ENCODE peak calls at places on chromosomes 6 and 20, in nine cellular contexts. One of them, this sample, is unnamed.

GRCh38 chr6:4220619-4221018 is 85.2 kb upstream of the ECI2 start:
- DNase-seq in A549: no peak
- DNase-seq in activated naive CD4-positive, alpha-beta T cell treated with anti-CD3 and anti-CD28 coated beads for 36 hours: no peak
- DNase-seq in AG04449: no peak
- DNase-seq in NCI-H1092 treated with DMSO at 0.1 percent for 48 hours: no peak
- DNase-seq in naive thymus-derived CD4-positive, alpha-beta T cell: no peak
- DNase-seq in AG09309: peak; percentile 25
- DNase-seq in NCI-H460: no peak
- DNase-seq in globus pallidus: no peak
- DNase-seq in this sample: no peak

GRCh38 chr6:134287863-134288537 is 29.9 kb downstream of the SGK1 start:
- DNase-seq in activated naive CD4-positive, alpha-beta T cell treated with anti-CD3 and anti-CD28 coated beads for 36 hours: no peak
- DNase-seq in AG04449: peak; percentile 14
- DNase-seq in NCI-H1092 treated with DMSO at 0.1 percent for 48 hours: no peak
- DNase-seq in NCI-H460: no peak
- DNase-seq in globus pallidus: no peak
- DNase-seq in A549: peak; percentile 53
- DNase-seq in naive thymus-derived CD4-positive, alpha-beta T cell: no peak
- DNase-seq in AG09309: no peak
- DNase-seq in this sample: no peak

GRCh38 chr20:41149679-41150131 is 12.4 kb downstream of the PLCG1 start:
- DNase-seq in naive thymus-derived CD4-positive, alpha-beta T cell: no peak
- DNase-seq in NCI-H460: no peak
- DNase-seq in A549: peak; percentile 32
- DNase-seq in globus pallidus: no peak
- DNase-seq in AG04449: no peak
- DNase-seq in NCI-H1092 treated with DMSO at 0.1 percent for 48 hours: no peak
- DNase-seq in activated naive CD4-positive, alpha-beta T cell treated with anti-CD3 and anti-CD28 coated beads for 36 hours: peak; percentile 45
- DNase-seq in AG09309: no peak
- DNase-seq in this sample: no peak

GRCh38 chr20:63402178-63402859 is 41.2 kb upstream of the CHRNA4 start:
- DNase-seq in NCI-H460: no peak
- DNase-seq in globus pallidus: no peak
- DNase-seq in A549: peak; percentile 24
- DNase-seq in AG04449: no peak
- DNase-seq in AG09309: no peak
- DNase-seq in activated naive CD4-positive, alpha-beta T cell treated with anti-CD3 and anti-CD28 coated beads for 36 hours: no peak
- DNase-seq in NCI-H1092 treated with DMSO at 0.1 percent for 48 hours: no peak
- DNase-seq in naive thymus-derived CD4-positive, alpha-beta T cell: no peak
- DNase-seq in this sample: no peak

GRCh38 chr20:17419459-17419858 is 111.7 kb downstream of the BFSP1 start:
- DNase-seq in naive thymus-derived CD4-positive, alpha-beta T cell: no peak
- DNase-seq in globus pallidus: no peak
- DNase-seq in AG09309: no peak
- DNase-seq in activated naive CD4-positive, alpha-beta T cell treated with anti-CD3 and anti-CD28 coated beads for 36 hours: no peak
- DNase-seq in AG04449: no peak
- DNase-seq in A549: no peak
- DNase-seq in NCI-H1092 treated with DMSO at 0.1 percent for 48 hours: peak; percentile 70
- DNase-seq in NCI-H460: no peak
- DNase-seq in this sample: no peak

GRCh38 chr6:83378621-83379388 is 52.0 kb downstream of the ME1 start:
- DNase-seq in activated naive CD4-positive, alpha-beta T cell treated with anti-CD3 and anti-CD28 coated beads for 36 hours: no peak
- DNase-seq in AG04449: no peak
- DNase-seq in naive thymus-derived CD4-positive, alpha-beta T cell: no peak
- DNase-seq in globus pallidus: no peak
- DNase-seq in AG09309: peak; percentile 55
- DNase-seq in A549: no peak
- DNase-seq in NCI-H1092 treated with DMSO at 0.1 percent for 48 hours: no peak
- DNase-seq in NCI-H460: no peak
- DNase-seq in this sample: no peak

GRCh38 chr6:109465772-109466171 is 10.2 kb upstream of the MICAL1 start:
- DNase-seq in naive thymus-derived CD4-positive, alpha-beta T cell: no peak
- DNase-seq in activated naive CD4-positive, alpha-beta T cell treated with anti-CD3 and anti-CD28 coated beads for 36 hours: no peak
- DNase-seq in A549: no peak
- DNase-seq in AG09309: no peak
- DNase-seq in AG04449: no peak
- DNase-seq in NCI-H460: no peak
- DNase-seq in NCI-H1092 treated with DMSO at 0.1 percent for 48 hours: peak; percentile 92
- DNase-seq in globus pallidus: peak; percentile 83
- DNase-seq in this sample: no peak

GRCh38 chr6:120005292-120005976 is 655.9 kb upstream of the MAN1A1 start:
- DNase-seq in AG09309: no peak
- DNase-seq in globus pallidus: no peak
- DNase-seq in NCI-H460: peak; percentile 43
- DNase-seq in NCI-H1092 treated with DMSO at 0.1 percent for 48 hours: no peak
- DNase-seq in activated naive CD4-positive, alpha-beta T cell treated with anti-CD3 and anti-CD28 coated beads for 36 hours: no peak
- DNase-seq in A549: peak; percentile 58
- DNase-seq in AG04449: no peak
- DNase-seq in naive thymus-derived CD4-positive, alpha-beta T cell: no peak
- DNase-seq in this sample: no peak

GRCh38 chr20:53020376-53020775 is 48.2 kb downstream of the TSHZ2 start:
- DNase-seq in AG09309: no peak
- DNase-seq in naive thymus-derived CD4-positive, alpha-beta T cell: no peak
- DNase-seq in AG04449: no peak
- DNase-seq in NCI-H1092 treated with DMSO at 0.1 percent for 48 hours: no peak
- DNase-seq in activated naive CD4-positive, alpha-beta T cell treated with anti-CD3 and anti-CD28 coated beads for 36 hours: no peak
- DNase-seq in globus pallidus: no peak
- DNase-seq in A549: no peak
- DNase-seq in NCI-H460: no peak
- DNase-seq in this sample: no peak

GRCh38 chr6:15520616-15521203 is 142.1 kb downstream of the DTNBP1 start:
- DNase-seq in NCI-H1092 treated with DMSO at 0.1 percent for 48 hours: no peak
- DNase-seq in activated naive CD4-positive, alpha-beta T cell treated with anti-CD3 and anti-CD28 coated beads for 36 hours: no peak
- DNase-seq in AG09309: no peak
- DNase-seq in A549: no peak
- DNase-seq in NCI-H460: no peak
- DNase-seq in globus pallidus: no peak
- DNase-seq in naive thymus-derived CD4-positive, alpha-beta T cell: no peak
- DNase-seq in AG04449: no peak
- DNase-seq in this sample: no peak

GRCh38 chr20:51059862-51060261 is 37.0 kb upstream of the KCNG1 start:
- DNase-seq in globus pallidus: no peak
- DNase-seq in AG04449: no peak
- DNase-seq in AG09309: no peak
- DNase-seq in NCI-H1092 treated with DMSO at 0.1 percent for 48 hours: no peak
- DNase-seq in A549: no peak
- DNase-seq in naive thymus-derived CD4-positive, alpha-beta T cell: no peak
- DNase-seq in NCI-H460: no peak
- DNase-seq in activated naive CD4-positive, alpha-beta T cell treated with anti-CD3 and anti-CD28 coated beads for 36 hours: no peak
- DNase-seq in this sample: no peak

GRCh38 chr6:26205625-26206574 is 118.7 kb downstream of the HFE start:
- DNase-seq in AG09309: no peak
- DNase-seq in NCI-H460: no peak
- DNase-seq in activated naive CD4-positive, alpha-beta T cell treated with anti-CD3 and anti-CD28 coated beads for 36 hours: no peak
- DNase-seq in A549: peak; percentile 84
- DNase-seq in naive thymus-derived CD4-positive, alpha-beta T cell: peak; percentile 39
- DNase-seq in AG04449: no peak
- DNase-seq in globus pallidus: peak; percentile 63
- DNase-seq in NCI-H1092 treated with DMSO at 0.1 percent for 48 hours: peak; percentile 40
- DNase-seq in this sample: no peak

GRCh38 chr20:44186201-44186600 is 787 bp downstream of the JPH2 start:
- DNase-seq in AG04449: no peak
- DNase-seq in NCI-H1092 treated with DMSO at 0.1 percent for 48 hours: no peak
- DNase-seq in AG09309: no peak
- DNase-seq in naive thymus-derived CD4-positive, alpha-beta T cell: no peak
- DNase-seq in NCI-H460: no peak
- DNase-seq in globus pallidus: no peak
- DNase-seq in A549: no peak
- DNase-seq in activated naive CD4-positive, alpha-beta T cell treated with anti-CD3 and anti-CD28 coated beads for 36 hours: no peak
- DNase-seq in this sample: no peak

GRCh38 chr6:132712366-132712765 is 1.5 kb downstream of the VNN1 start:
- DNase-seq in naive thymus-derived CD4-positive, alpha-beta T cell: no peak
- DNase-seq in globus pallidus: no peak
- DNase-seq in activated naive CD4-positive, alpha-beta T cell treated with anti-CD3 and anti-CD28 coated beads for 36 hours: no peak
- DNase-seq in A549: peak; percentile 63
- DNase-seq in AG04449: no peak
- DNase-seq in AG09309: no peak
- DNase-seq in NCI-H1092 treated with DMSO at 0.1 percent for 48 hours: no peak
- DNase-seq in NCI-H460: no peak
- DNase-seq in this sample: no peak

GRCh38 chr20:58209652-58210397 is 18.6 kb downstream of the ANKRD60 start:
- DNase-seq in NCI-H460: peak; percentile 54
- DNase-seq in NCI-H1092 treated with DMSO at 0.1 percent for 48 hours: peak; percentile 35
- DNase-seq in A549: peak; percentile 78
- DNase-seq in activated naive CD4-positive, alpha-beta T cell treated with anti-CD3 and anti-CD28 coated beads for 36 hours: peak; percentile 89
- DNase-seq in globus pallidus: peak; percentile 55
- DNase-seq in AG04449: no peak
- DNase-seq in naive thymus-derived CD4-positive, alpha-beta T cell: peak; percentile 79
- DNase-seq in AG09309: no peak
- DNase-seq in this sample: peak; percentile 86

GRCh38 chr6:30880563-30881252 is 3.6 kb upstream of the DDR1 start:
- DNase-seq in AG04449: no peak
- DNase-seq in activated naive CD4-positive, alpha-beta T cell treated with anti-CD3 and anti-CD28 coated beads for 36 hours: no peak
- DNase-seq in NCI-H1092 treated with DMSO at 0.1 percent for 48 hours: peak; percentile 43
- DNase-seq in AG09309: no peak
- DNase-seq in naive thymus-derived CD4-positive, alpha-beta T cell: no peak
- DNase-seq in NCI-H460: no peak
- DNase-seq in globus pallidus: peak; percentile 77
- DNase-seq in A549: no peak
- DNase-seq in this sample: no peak

GRCh38 chr6:33694401-33694931 is 17.0 kb downstream of the UQCC2 start:
- DNase-seq in AG09309: no peak
- DNase-seq in AG04449: peak; percentile 17
- DNase-seq in NCI-H1092 treated with DMSO at 0.1 percent for 48 hours: no peak
- DNase-seq in activated naive CD4-positive, alpha-beta T cell treated with anti-CD3 and anti-CD28 coated beads for 36 hours: peak; percentile 86
- DNase-seq in naive thymus-derived CD4-positive, alpha-beta T cell: peak; percentile 64
- DNase-seq in NCI-H460: peak; percentile 54
- DNase-seq in A549: peak; percentile 33
- DNase-seq in globus pallidus: no peak
- DNase-seq in this sample: no peak

GRCh38 chr6:167975449-167975848 is 22.0 kb upstream of the KIF25 start:
- DNase-seq in AG09309: no peak
- DNase-seq in AG04449: no peak
- DNase-seq in globus pallidus: no peak
- DNase-seq in naive thymus-derived CD4-positive, alpha-beta T cell: no peak
- DNase-seq in activated naive CD4-positive, alpha-beta T cell treated with anti-CD3 and anti-CD28 coated beads for 36 hours: no peak
- DNase-seq in NCI-H460: no peak
- DNase-seq in NCI-H1092 treated with DMSO at 0.1 percent for 48 hours: no peak
- DNase-seq in A549: no peak
- DNase-seq in this sample: no peak

GRCh38 chr6:149275621-149276020 is 41.9 kb upstream of the TAB2 start:
- DNase-seq in AG04449: no peak
- DNase-seq in globus pallidus: no peak
- DNase-seq in AG09309: no peak
- DNase-seq in NCI-H1092 treated with DMSO at 0.1 percent for 48 hours: no peak
- DNase-seq in NCI-H460: no peak
- DNase-seq in naive thymus-derived CD4-positive, alpha-beta T cell: no peak
- DNase-seq in activated naive CD4-positive, alpha-beta T cell treated with anti-CD3 and anti-CD28 coated beads for 36 hours: no peak
- DNase-seq in A549: no peak
- DNase-seq in this sample: no peak

GRCh38 chr6:7914991-7915789 is 4.6 kb upstream of the TXNDC5 start:
- DNase-seq in activated naive CD4-positive, alpha-beta T cell treated with anti-CD3 and anti-CD28 coated beads for 36 hours: no peak
- DNase-seq in A549: no peak
- DNase-seq in AG04449: peak; percentile 44
- DNase-seq in NCI-H460: no peak
- DNase-seq in AG09309: peak; percentile 61
- DNase-seq in globus pallidus: no peak
- DNase-seq in NCI-H1092 treated with DMSO at 0.1 percent for 48 hours: no peak
- DNase-seq in naive thymus-derived CD4-positive, alpha-beta T cell: no peak
- DNase-seq in this sample: no peak

GRCh38 chr20:38460040-38460623 is 12.5 kb upstream of the RALGAPB start:
- DNase-seq in NCI-H460: peak; percentile 31
- DNase-seq in naive thymus-derived CD4-positive, alpha-beta T cell: no peak
- DNase-seq in activated naive CD4-positive, alpha-beta T cell treated with anti-CD3 and anti-CD28 coated beads for 36 hours: no peak
- DNase-seq in AG09309: peak; percentile 37
- DNase-seq in AG04449: peak; percentile 31
- DNase-seq in A549: peak; percentile 88
- DNase-seq in globus pallidus: no peak
- DNase-seq in NCI-H1092 treated with DMSO at 0.1 percent for 48 hours: no peak
- DNase-seq in this sample: no peak

GRCh38 chr20:21557246-21557982 is 43.5 kb upstream of the NKX2-2 start:
- DNase-seq in A549: no peak
- DNase-seq in AG04449: no peak
- DNase-seq in NCI-H1092 treated with DMSO at 0.1 percent for 48 hours: no peak
- DNase-seq in NCI-H460: no peak
- DNase-seq in AG09309: no peak
- DNase-seq in naive thymus-derived CD4-positive, alpha-beta T cell: peak; percentile 18
- DNase-seq in globus pallidus: no peak
- DNase-seq in activated naive CD4-positive, alpha-beta T cell treated with anti-CD3 and anti-CD28 coated beads for 36 hours: peak; percentile 40
- DNase-seq in this sample: no peak

GRCh38 chr6:111600154-111600553 is 5.5 kb downstream of the TRAF3IP2 start:
- DNase-seq in globus pallidus: no peak
- DNase-seq in AG04449: no peak
- DNase-seq in AG09309: no peak
- DNase-seq in NCI-H460: no peak
- DNase-seq in A549: no peak
- DNase-seq in NCI-H1092 treated with DMSO at 0.1 percent for 48 hours: no peak
- DNase-seq in naive thymus-derived CD4-positive, alpha-beta T cell: no peak
- DNase-seq in activated naive CD4-positive, alpha-beta T cell treated with anti-CD3 and anti-CD28 coated beads for 36 hours: no peak
- DNase-seq in this sample: no peak

GRCh38 chr6:11653028-11653583 is 115.6 kb downstream of the TMEM170B start:
- DNase-seq in activated naive CD4-positive, alpha-beta T cell treated with anti-CD3 and anti-CD28 coated beads for 36 hours: peak; percentile 76
- DNase-seq in AG09309: no peak
- DNase-seq in NCI-H1092 treated with DMSO at 0.1 percent for 48 hours: no peak
- DNase-seq in naive thymus-derived CD4-positive, alpha-beta T cell: peak; percentile 3
- DNase-seq in AG04449: peak; percentile 90
- DNase-seq in globus pallidus: no peak
- DNase-seq in NCI-H460: no peak
- DNase-seq in A549: peak; percentile 68
- DNase-seq in this sample: no peak

GRCh38 chr20:4896971-4897497 is 104.3 kb downstream of the SLC23A2 start:
- DNase-seq in AG09309: no peak
- DNase-seq in activated naive CD4-positive, alpha-beta T cell treated with anti-CD3 and anti-CD28 coated beads for 36 hours: peak; percentile 42
- DNase-seq in A549: no peak
- DNase-seq in naive thymus-derived CD4-positive, alpha-beta T cell: no peak
- DNase-seq in NCI-H1092 treated with DMSO at 0.1 percent for 48 hours: no peak
- DNase-seq in globus pallidus: no peak
- DNase-seq in AG04449: no peak
- DNase-seq in NCI-H460: no peak
- DNase-seq in this sample: no peak

GRCh38 chr6:91317247-91317646 is 730.4 kb upstream of the MAP3K7 start:
- DNase-seq in AG04449: no peak
- DNase-seq in A549: no peak
- DNase-seq in activated naive CD4-positive, alpha-beta T cell treated with anti-CD3 and anti-CD28 coated beads for 36 hours: no peak
- DNase-seq in globus pallidus: no peak
- DNase-seq in naive thymus-derived CD4-positive, alpha-beta T cell: no peak
- DNase-seq in NCI-H460: no peak
- DNase-seq in AG09309: no peak
- DNase-seq in NCI-H1092 treated with DMSO at 0.1 percent for 48 hours: no peak
- DNase-seq in this sample: no peak

GRCh38 chr6:17633465-17634188 is 33.5 kb downstream of the FAM8A1 start:
- DNase-seq in activated naive CD4-positive, alpha-beta T cell treated with anti-CD3 and anti-CD28 coated beads for 36 hours: peak; percentile 50
- DNase-seq in AG04449: no peak
- DNase-seq in globus pallidus: no peak
- DNase-seq in A549: no peak
- DNase-seq in AG09309: no peak
- DNase-seq in naive thymus-derived CD4-positive, alpha-beta T cell: no peak
- DNase-seq in NCI-H460: no peak
- DNase-seq in NCI-H1092 treated with DMSO at 0.1 percent for 48 hours: no peak
- DNase-seq in this sample: no peak

This sample was measured in GM18507.